ENCODE peak calls at places on chromosome 6, in ten cellular contexts. P is activated CD4-positive, alpha-beta memory T cell treated with anti-CD3 and anti-CD28 coated beads, Interleukin-2, amount 10 ng/mL, durations not matched to agents 7 days and 5 days; E is fibroblast of pulmonary artery; I is CD4-positive, CD25-positive, alpha-beta regulatory T cell; G is uterus; W is activated T-helper 1 cell treated with anti-CD3 and anti-CD28 coated beads, Interleukin-2, amount 50 U/mL, for 16 hours; M is stomach; V is stimulated activated CD8-positive, alpha-beta memory T cell treated with anti-CD3 and anti-CD28 coated beads, Interleukin-4, amount 100 ng/mL, for 48 hours; A is effector CD4-positive, alpha-beta T cell; B is mesenchymal stem cell. X is an unnamed sample.

GRCh38 chr6:162313922-162314660 is 413.5 kb downstream of the PRKN start:
- DNase-seq in P (no peak), E (no peak), I (no peak), G (no peak), W (no peak), M (no peak), V (no peak), A (no peak), B (peak), X (no peak)

GRCh38 chr6:8420031-8420588 is 15.2 kb downstream of the SLC35B3 start:
- DNase-seq in P (no peak), E (no peak), I (no peak), G (no peak), W (no peak), M (no peak), V (no peak), A (no peak), B (no peak), X (no peak)

GRCh38 chr6:41056768-41057490 is 3.9 kb downstream of the APOBEC2 start:
- DNase-seq in P (no peak), E (no peak), I (no peak), G (no peak), W (no peak), M (no peak), V (no peak), A (no peak), B (no peak), X (no peak)

GRCh38 chr6:26240981-26241770 is 123.8 kb upstream of the BTN3A2 start:
- DNase-seq in P (peak), E (peak), I (peak), G (no peak), W (peak), M (no peak), V (peak), A (no peak), B (no peak), X (no peak)

GRCh38 chr6:132797975-132798819 is at the start of gene SLC18B1:
- DNase-seq in P (peak), E (peak), I (peak), G (peak), W (peak), M (peak), V (peak), A (peak), B (peak), X (peak)

GRCh38 chr6:44224154-44224977 is 971 bp downstream of the SLC29A1 start:
- DNase-seq in P (no peak), E (no peak), I (no peak), G (no peak), W (no peak), M (no peak), V (no peak), A (no peak), B (no peak), X (peak)

GRCh38 chr6:40962241-40962640 is 76.8 kb downstream of the UNC5CL start:
- DNase-seq in P (peak), E (peak), I (no peak), G (no peak), W (no peak), M (no peak), V (peak), A (no peak), B (peak), X (no peak)

GRCh38 chr6:44580901-44581300 is 193.4 kb downstream of the CDC5L start:
- DNase-seq in P (no peak), E (peak), I (no peak), G (no peak), W (no peak), M (no peak), V (no peak), A (no peak), B (no peak), X (no peak)

GRCh38 chr6:82955841-82956240 is 109.8 kb downstream of the UBE3D start:
- DNase-seq in P (no peak), E (peak), I (no peak), G (no peak), W (no peak), M (no peak), V (no peak), A (no peak), B (peak), X (no peak)

GRCh38 chr6:38393986-38394385 is 245.7 kb downstream of the BTBD9 start:
- DNase-seq in P (no peak), E (no peak), I (no peak), G (no peak), W (no peak), M (no peak), V (no peak), A (no peak), B (no peak), X (no peak)

GRCh38 chr6:149913085-149913484 is 9.8 kb downstream of the RAET1G start:
- DNase-seq in P (no peak), E (no peak), I (no peak), G (no peak), W (no peak), M (no peak), V (peak), A (no peak), B (no peak), X (no peak)

GRCh38 chr6:131770776-131771175 is 37.0 kb upstream of the ENPP1 start:
- DNase-seq in P (no peak), E (no peak), I (no peak), G (no peak), W (no peak), M (no peak), V (no peak), A (no peak), B (no peak), X (no peak)

GRCh38 chr6:69719602-69720193 is 77.1 kb downstream of the LMBRD1 start:
- DNase-seq in P (no peak), E (peak), I (no peak), G (no peak), W (no peak), M (no peak), V (no peak), A (no peak), B (peak), X (no peak)

GRCh38 chr6:156691018-156691417 is 86.2 kb upstream of the ARID1B start:
- DNase-seq in P (no peak), E (no peak), I (no peak), G (no peak), W (no peak), M (no peak), V (no peak), A (no peak), B (no peak), X (no peak)

GRCh38 chr6:107957165-107957908 is 671 bp downstream of the SEC63 start:
- DNase-seq in P (peak), E (peak), I (peak), G (peak), W (peak), M (peak), V (peak), A (peak), B (peak), X (peak)

GRCh38 chr6:159941286-159942113 is 27.4 kb upstream of the IGF2R start:
- DNase-seq in P (peak), E (peak), I (peak), G (no peak), W (no peak), M (no peak), V (no peak), A (peak), B (no peak), X (no peak)

GRCh38 chr6:97437087-97437486 is 154.1 kb upstream of the MMS22L start:
- DNase-seq in P (no peak), E (peak), I (no peak), G (no peak), W (no peak), M (no peak), V (no peak), A (no peak), B (peak), X (no peak)

GRCh38 chr6:138443979-138444378 is 40.0 kb downstream of the HEBP2 start:
- DNase-seq in P (no peak), E (no peak), I (no peak), G (no peak), W (no peak), M (no peak), V (no peak), A (no peak), B (no peak), X (no peak)

GRCh38 chr6:117711369-117711768 is 36.1 kb downstream of the NUS1 start:
- DNase-seq in P (peak), E (no peak), I (no peak), G (no peak), W (no peak), M (no peak), V (no peak), A (no peak), B (no peak), X (no peak)

GRCh38 chr6:87772597-87773530 is 70.8 kb upstream of the AKIRIN2 start:
- DNase-seq in P (no peak), E (no peak), I (no peak), G (no peak), W (no peak), M (no peak), V (no peak), A (no peak), B (peak), X (no peak)

GRCh38 chr6:123295672-123296071 is 299.6 kb downstream of the CLVS2 start:
- DNase-seq in P (no peak), E (no peak), I (no peak), G (no peak), W (no peak), M (no peak), V (no peak), A (no peak), B (no peak), X (no peak)

GRCh38 chr6:69026243-69026642 is 391.2 kb downstream of the ADGRB3 start:
- DNase-seq in P (no peak), E (peak), I (no peak), G (no peak), W (no peak), M (no peak), V (no peak), A (no peak), B (peak), X (no peak)

GRCh38 chr6:34015576-34015975 is 130.3 kb downstream of the GRM4 start:
- DNase-seq in P (no peak), E (peak), I (no peak), G (no peak), W (no peak), M (no peak), V (no peak), A (no peak), B (no peak), X (no peak)

GRCh38 chr6:110597754-110598153 is 121.3 kb upstream of the SLC22A16 start:
- DNase-seq in P (no peak), E (no peak), I (no peak), G (no peak), W (no peak), M (no peak), V (no peak), A (no peak), B (no peak), X (no peak)

GRCh38 chr6:105135056-105135455 is 44.8 kb downstream of the POPDC3 start:
- DNase-seq in P (no peak), E (peak), I (no peak), G (no peak), W (no peak), M (no peak), V (no peak), A (no peak), B (peak), X (no peak)

GRCh38 chr6:5619249-5619648 is 357.9 kb downstream of the FARS2 start:
- DNase-seq in P (peak), E (no peak), I (peak), G (no peak), W (no peak), M (no peak), V (peak), A (no peak), B (no peak), X (no peak)

GRCh38 chr6:54980511-54981275 is 134.1 kb downstream of the FAM83B start:
- DNase-seq in P (no peak), E (no peak), I (no peak), G (no peak), W (no peak), M (no peak), V (no peak), A (no peak), B (peak), X (no peak)

X was measured in left colon.